ENCODE peak calls at places on chromosome 3, in eight cellular contexts. O, W, J, F, E, H, R and D are unnamed samples.

GRCh38 chr3:117734431-117734830 is 1024.9 kb downstream of the TUSC7 start:
- DNase-seq in O (no peak), W (no peak), J (no peak), F (no peak), E (no peak), H (no peak), R (no peak), D (no peak)

GRCh38 chr3:170007031-170007663 is 30.6 kb upstream of the GPR160 start:
- DNase-seq in O (no peak), W (no peak), J (no peak), F (peak; percentile 11), E (peak; percentile 3), H (no peak), R (no peak), D (no peak)

GRCh38 chr3:183158552-183159006 is 4.0 kb downstream of the LAMP3 start:
- DNase-seq in O (no peak), W (no peak), J (peak; percentile 79), F (no peak), E (no peak), H (no peak), R (no peak), D (no peak)

GRCh38 chr3:42803800-42804112 is 534 bp downstream of the HIGD1A start:
- DNase-seq in O (no peak), W (no peak), J (peak; percentile 34), F (peak; percentile 9), E (no peak), H (no peak), R (no peak), D (no peak)

GRCh38 chr3:20736287-20736686 is 550.3 kb upstream of the SGO1 start:
- DNase-seq in O (no peak), W (no peak), J (no peak), F (no peak), E (no peak), H (no peak), R (no peak), D (no peak)

GRCh38 chr3:19866751-19867347 is 67.2 kb downstream of the EFHB start:
- DNase-seq in O (no peak), W (peak; percentile 37), J (no peak), F (no peak), E (peak; percentile 3), H (no peak), R (no peak), D (no peak)

GRCh38 chr3:58492385-58492970 is 582 bp downstream of the KCTD6 start:
- DNase-seq in O (no peak), W (peak; percentile 13), J (peak; percentile 24), F (no peak), E (peak; percentile 19), H (no peak), R (no peak), D (no peak)

GRCh38 chr3:111151438-111151837 is 79.8 kb downstream of the NECTIN3 start:
- DNase-seq in O (no peak), W (no peak), J (peak; percentile 6), F (peak; percentile 24), E (no peak), H (no peak), R (no peak), D (no peak)

GRCh38 chr3:148075829-148076716 is 621.6 kb upstream of the AGTR1 start:
- DNase-seq in O (no peak), W (peak; percentile 33), J (peak; percentile 5), F (peak; percentile 38), E (no peak), H (no peak), R (no peak), D (no peak)

GRCh38 chr3:182092662-182093262 is 381.0 kb downstream of the SOX2 start:
- DNase-seq in O (peak; percentile 29), W (peak; percentile 62), J (no peak), F (no peak), E (no peak), H (no peak), R (no peak), D (no peak)

GRCh38 chr3:170154084-170154483 is 27.4 kb downstream of the PHC3 start:
- DNase-seq in O (no peak), W (no peak), J (no peak), F (no peak), E (no peak), H (no peak), R (no peak), D (no peak)

GRCh38 chr3:112730210-112730609 is 89.3 kb upstream of the CCDC80 start:
- DNase-seq in O (no peak), W (no peak), J (no peak), F (no peak), E (no peak), H (no peak), R (no peak), D (no peak)

GRCh38 chr3:164673738-164674137 is 404.6 kb downstream of the SI start:
- DNase-seq in O (no peak), W (no peak), J (no peak), F (no peak), E (no peak), H (no peak), R (no peak), D (no peak)

GRCh38 chr3:32843504-32844321 is 25.9 kb downstream of the TRIM71 start:
- DNase-seq in O (no peak), W (no peak), J (no peak), F (no peak), E (no peak), H (no peak), R (no peak), D (no peak)